ENCODE peak calls at places on chromosomes 6 and 20, in eight cellular contexts. O is NCI-H510A treated with DMSO at 0.1 percent for 48 hours; W is left ventricle myocardium superior; I is CD8-positive, alpha-beta memory T cell; N is NCI-H1694; K is left cardiac atrium; X is activated T-cell treated with anti-CD3 and anti-CD28 coated beads, Interleukin-2, amount 50 U/mL, for 4 hours; J is CD4-positive, alpha-beta T cell. A is an unnamed sample.

GRCh38 chr6:146282837-146283236 is 254.0 kb downstream of the GRM1 start:
- DNase-seq in I (no peak), O (no peak), W (no peak), N (no peak), J (no peak), K (no peak), X (no peak), A (no peak)

GRCh38 chr20:54133434-54134427 is 40.1 kb downstream of the CYP24A1 start:
- DNase-seq in X (no peak), K (no peak), I (no peak), J (no peak), O (no peak), W (no peak), N (no peak), A (no peak)

GRCh38 chr6:145428656-145429173 is 306.6 kb downstream of the EPM2A start:
- DNase-seq in K (no peak), J (no peak), N (no peak), X (no peak), O (no peak), I (no peak), W (no peak), A (no peak)

GRCh38 chr6:130001229-130001554 is 17.2 kb upstream of the L3MBTL3 start:
- DNase-seq in O (no peak), X (no peak), J (no peak), W (no peak), I (no peak), N (no peak), K (no peak), A (no peak)

GRCh38 chr20:53917145-53918009 is 153.0 kb downstream of the BCAS1 start:
- DNase-seq in J (no peak), W (peak), I (no peak), N (no peak), O (no peak), K (peak), X (no peak), A (no peak)

GRCh38 chr6:137494967-137495595 is 887 bp upstream of the OLIG3 start:
- DNase-seq in K (no peak), J (no peak), I (no peak), O (peak), W (no peak), N (no peak), X (no peak), A (no peak)

GRCh38 chr20:4873396-4873795 is 127.9 kb downstream of the SLC23A2 start:
- DNase-seq in I (no peak), X (no peak), N (no peak), O (no peak), J (no peak), K (no peak), W (no peak), A (no peak)

GRCh38 chr20:31663838-31664695 is 26.4 kb downstream of the COX4I2 start:
- DNase-seq in J (no peak), K (no peak), I (no peak), N (no peak), O (peak), X (no peak), W (no peak), A (no peak)

GRCh38 chr6:160431231-160431630 is 83.1 kb downstream of the SLC22A3 start:
- DNase-seq in N (no peak), X (no peak), J (no peak), O (no peak), W (peak), K (peak), I (no peak), A (no peak)

GRCh38 chr6:123829302-123829953 is 25.8 kb downstream of the NKAIN2 start:
- DNase-seq in N (no peak), X (no peak), W (no peak), O (no peak), K (no peak), I (no peak), J (no peak), A (no peak)

GRCh38 chr20:37481610-37482009 is 39.4 kb upstream of the NNAT start:
- DNase-seq in N (no peak), J (no peak), O (no peak), I (no peak), X (no peak), K (no peak), W (no peak), A (no peak)

GRCh38 chr6:57822896-57823358 is 505.5 kb downstream of the PRIM2 start:
- DNase-seq in J (no peak), W (no peak), O (no peak), N (no peak), X (no peak), I (no peak), K (no peak), A (no peak)

GRCh38 chr20:50304501-50304856 is 113.8 kb downstream of the CEBPB start:
- DNase-seq in W (peak), N (no peak), K (peak), X (no peak), O (no peak), I (no peak), J (no peak), A (no peak)

GRCh38 chr20:59776059-59776603 is 157.3 kb downstream of the SYCP2 start:
- DNase-seq in W (no peak), O (no peak), I (no peak), K (no peak), J (no peak), N (no peak), X (no peak), A (no peak)

A was measured in T-helper 1 cell.